ENCODE peak calls at places on chromosome X, in ten cellular contexts. E is mammary epithelial cell; P is CD4-positive, alpha-beta memory T cell; M is left lung; Z is heart right ventricle; T is naive thymus-derived CD4-positive, alpha-beta T cell; A is astrocyte; G is lung; U is sigmoid colon; R is fibroblast of lung. V is an unnamed sample. For H3K4me1 and H3K27me3, the result is how much of the 10 kb centered on the place peaks cover.

GRCh38 chrX:151754042-151754419 is 19.5 kb downstream of the CNGA2 start:
- DNase-seq in U (no peak), Z (no peak), P (no peak), M (no peak), R (peak), T (no peak), A (peak), G (no peak), E (peak), V (no peak)

GRCh38 chrX:119643696-119644095 is 37.5 kb upstream of the NKRF start:
- DNase-seq in Z (no peak), R (no peak), G (no peak), U (no peak), M (no peak), A (no peak), T (no peak), P (no peak), E (no peak), V (no peak)

GRCh38 chrX:77622233-77622632 is 163.8 kb downstream of the ATRX start:
- DNase-seq in E (no peak), G (no peak), T (no peak), Z (no peak), R (no peak), P (no peak), U (no peak), A (peak), M (no peak), V (no peak)

GRCh38 chrX:20481632-20482031 is 214.9 kb upstream of the RPS6KA3 start:
- DNase-seq in R (no peak), Z (no peak), U (no peak), M (no peak), A (no peak), G (no peak), T (no peak), E (no peak), P (no peak), V (no peak)

GRCh38 chrX:39559229-39559628 is 538.5 kb downstream of the BCOR start:
- DNase-seq in M (no peak), P (no peak), G (no peak), R (no peak), E (peak), U (no peak), Z (no peak), T (no peak), A (peak), V (no peak)

GRCh38 chrX:87392369-87392768 is 125.2 kb upstream of the KLHL4 start:
- DNase-seq in Z (no peak), E (no peak), G (no peak), M (no peak), A (no peak), U (no peak), R (no peak), P (no peak), T (no peak), V (no peak)

GRCh38 chrX:29661290-29661689 is 554.1 kb upstream of the MAGEB2 start:
- DNase-seq in T (no peak), M (no peak), Z (no peak), U (no peak), R (peak), E (peak), G (no peak), A (peak), P (no peak), V (no peak)

GRCh38 chrX:103845165-103845653 is 13.2 kb upstream of the RAB9B start:
- DNase-seq in M (peak), A (peak), U (peak), P (peak), E (peak), T (peak), R (peak), G (peak), Z (peak), V (peak)

GRCh38 chrX:118520206-118520857 is 24.7 kb downstream of the DOCK11 start:
- DNase-seq in M (no peak), U (no peak), Z (no peak), G (no peak), P (no peak), T (no peak), E (peak), A (peak), R (peak), V (no peak)

GRCh38 chrX:14409341-14409740 is 120.0 kb upstream of the GLRA2 start:
- DNase-seq in G (no peak), M (no peak), U (no peak), E (peak), Z (no peak), T (no peak), A (no peak), P (no peak), R (peak), V (no peak)

GRCh38 chrX:47772764-47773163 is 63.9 kb upstream of the ZNF81 start:
- DNase-seq in E (no peak), G (no peak), Z (no peak), A (no peak), P (no peak), R (no peak), T (no peak), M (no peak), U (no peak), V (no peak)

GRCh38 chrX:21509912-21510311 is 135.7 kb downstream of the CNKSR2 start:
- DNase-seq in U (no peak), Z (no peak), G (no peak), A (peak), R (peak), P (no peak), E (peak), T (no peak), M (no peak), V (no peak)

GRCh38 chrX:104098151-104098808 is 14.0 kb upstream of the ZCCHC18 start:
- DNase-seq in G (no peak), E (peak), U (peak), T (peak), R (peak), Z (peak), M (no peak), A (peak), P (peak), V (peak)

GRCh38 chrX:12770440-12770839 is 20.8 kb upstream of the PRPS2 start:
- DNase-seq in A (no peak), U (no peak), M (no peak), Z (no peak), G (no peak), R (peak), T (peak), E (no peak), P (peak), V (no peak)

GRCh38 chrX:56783450-56783831 is 54.4 kb downstream of the NBDY start:
- DNase-seq in A (no peak), G (peak), T (peak), M (peak), P (peak), Z (no peak), U (peak), R (no peak), E (peak), V (no peak)

GRCh38 chrX:52078133-52078532 is 9.2 kb upstream of the MAGED4B start:
- DNase-seq in U (no peak), A (no peak), M (no peak), Z (no peak), E (no peak), G (no peak), R (no peak), P (no peak), T (no peak), V (no peak)

GRCh38 chrX:103733017-103733416 is 22.3 kb downstream of the TMEM31 start:
- DNase-seq in G (no peak), M (no peak), Z (no peak), R (no peak), E (no peak), A (no peak), T (no peak), U (no peak), P (no peak), V (no peak)

GRCh38 chrX:54447461-54447860 is 7.3 kb downstream of the TSR2 start:
- DNase-seq in A (peak), M (no peak), T (no peak), E (no peak), Z (no peak), P (no peak), G (no peak), R (peak), U (no peak), V (no peak)

GRCh38 chrX:14801136-14801535 is 71.7 kb downstream of the FANCB start:
- DNase-seq in M (no peak), G (no peak), R (no peak), U (no peak), E (peak), T (no peak), A (peak), P (no peak), Z (no peak), V (no peak)

GRCh38 chrX:78650906-78651437 is 8.2 kb downstream of the RTL3 start:
- DNase-seq in A (peak), E (no peak), Z (no peak), P (peak), T (peak), U (no peak), M (no peak), G (no peak), R (peak), V (no peak)

GRCh38 chrX:104118765-104119164 is 6.4 kb downstream of the ZCCHC18 start:
- DNase-seq in M (no peak), Z (no peak), R (no peak), P (no peak), U (no peak), A (no peak), G (no peak), T (no peak), E (no peak), V (no peak)

GRCh38 chrX:13051529-13052172 is 7.2 kb upstream of the FAM9C start:
- DNase-seq in Z (peak), E (no peak), U (no peak), M (no peak), A (peak), R (peak), P (peak), G (no peak), T (peak), V (peak)

GRCh38 chrX:39903937-39904336 is 193.8 kb downstream of the BCOR start:
- DNase-seq in M (no peak), G (no peak), A (peak), T (no peak), R (no peak), U (no peak), P (no peak), E (peak), Z (no peak), V (no peak)

GRCh38 chrX:47573334-47574095 is 8.7 kb upstream of the TIMP1 start:
- DNase-seq in G (no peak), Z (peak), U (peak), P (no peak), R (peak), A (peak), E (peak), M (no peak), T (no peak), V (no peak)

GRCh38 chrX:137432609-137433008 is 133.3 kb upstream of the ZIC3 start:
- DNase-seq in G (no peak), Z (no peak), P (no peak), U (no peak), R (no peak), M (no peak), T (no peak), E (no peak), A (no peak), V (no peak)

DNA sequence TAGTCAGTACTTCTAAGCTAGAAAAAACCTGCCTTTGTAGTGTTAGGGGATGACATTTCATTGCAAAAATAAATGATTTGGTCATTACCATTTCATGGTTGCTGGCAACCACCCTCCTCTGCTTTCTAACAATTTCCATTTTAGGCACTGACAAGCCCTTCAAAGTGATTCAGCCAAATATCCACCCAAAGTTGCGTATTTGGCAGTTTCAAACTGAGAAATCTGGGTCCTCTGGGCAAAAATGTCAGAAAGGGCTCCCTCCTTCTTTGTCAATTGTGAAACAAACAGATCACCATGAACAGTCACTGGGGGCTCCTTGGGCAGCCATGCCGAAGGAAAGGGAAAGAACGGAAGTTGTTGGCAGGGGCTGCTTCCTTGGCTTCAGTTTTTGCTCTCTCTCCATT is 33.0 kb downstream of the PLAC1 start:
- DNase-seq in U (no peak), A (peak), R (peak), P (no peak), M (no peak), E (no peak), Z (no peak), T (no peak), G (no peak), V (no peak)
- H3K27ac ChIP-seq in U (no peak), A (no peak), R (no peak), P (no peak), M (no peak), E (no peak), Z (no peak), T (no peak), G (no peak), V (no peak)

DNA sequence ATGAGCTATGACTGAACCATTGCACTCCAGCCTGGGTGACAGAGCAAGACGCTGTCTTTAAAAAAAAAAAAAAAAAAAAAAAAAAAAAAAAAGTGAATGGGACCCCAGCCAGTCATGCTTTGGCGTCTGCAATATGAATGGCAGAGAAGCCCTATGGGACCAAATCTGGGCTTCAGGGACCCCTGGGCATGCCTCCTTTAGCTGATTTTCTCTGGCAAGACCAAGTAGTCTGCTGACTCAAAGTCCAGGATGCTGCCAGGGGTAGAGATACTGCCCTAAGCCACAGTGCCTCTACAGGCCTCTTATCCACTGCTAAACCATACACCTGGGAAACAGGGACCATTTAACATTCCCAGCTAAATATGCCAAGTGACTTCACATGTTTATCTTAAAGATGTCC is 6.0 kb downstream of the RPS4X start:
- DNase-seq in A (no peak), G (no peak), P (no peak), T (no peak), M (no peak), E (no peak), R (no peak), Z (no peak), U (no peak), V (no peak)
- H3K4me1 ChIP-seq in A (half or more), G (under half), P (under half), T (under half), M (under half), E (half or more), R (under half), Z (under half), U (under half), V (under half)

GRCh38 chrX:49300703-49301102 is 2.7 kb upstream of the GAGE10 start:
- DNase-seq in U (no peak), Z (no peak), G (no peak), M (no peak), P (no peak), T (no peak), A (no peak), E (no peak), R (no peak), V (no peak)
- H3K27me3 ChIP-seq in U (under half), Z (under half), G (under half), M (under half), P (under half), T (under half), A (under half), E (under half), R (under half), V (under half)

DNA sequence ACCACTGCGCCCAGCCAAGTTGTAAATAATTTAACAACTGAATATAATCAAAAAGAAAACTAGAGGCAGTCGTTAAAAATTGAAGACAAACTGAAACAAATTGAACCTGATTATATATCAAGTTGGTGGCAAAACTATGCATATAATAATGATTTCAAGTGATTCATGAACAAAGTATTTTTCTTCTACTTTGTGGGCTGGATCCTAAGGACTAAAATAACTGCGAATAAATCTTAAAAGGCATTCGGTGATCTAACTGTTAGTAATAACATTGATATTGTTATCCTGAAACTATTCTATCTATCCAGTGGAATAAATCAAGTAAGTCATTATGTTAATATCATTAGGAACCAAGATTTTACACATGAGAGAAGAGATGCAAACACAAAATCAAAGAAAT is 21.2 kb upstream of the USP9X start:
- DNase-seq in P (no peak), E (peak), Z (no peak), A (peak), G (no peak), T (no peak), R (peak), M (no peak), U (no peak), V (no peak)
- H3K27ac ChIP-seq in P (no peak), E (no peak), Z (no peak), A (peak), G (no peak), T (no peak), R (no peak), M (no peak), U (no peak), V (no peak)

GRCh38 chrX:1597345-1598020 is 6.1 kb downstream of the AKAP17A start:
- DNase-seq in U (no peak), Z (no peak), P (no peak), M (no peak), T (no peak), A (no peak), E (no peak), G (no peak), R (no peak), V (no peak)

GRCh38 chrX:1595711-1596060 is 4.3 kb downstream of the AKAP17A start:
- DNase-seq in Z (no peak), E (no peak), A (no peak), P (no peak), M (no peak), R (no peak), U (no peak), T (no peak), G (no peak), V (no peak)

GRCh38 chrX:1598021-1598875 is 6.8 kb downstream of the AKAP17A start:
- DNase-seq in T (no peak), U (no peak), R (no peak), P (no peak), G (no peak), E (no peak), Z (no peak), A (no peak), M (no peak), V (peak)

GRCh38 chrX:1598876-1599790 is 7.7 kb downstream of the AKAP17A start:
- DNase-seq in A (no peak), Z (no peak), U (no peak), G (no peak), M (no peak), E (no peak), T (no peak), R (no peak), P (no peak), V (peak)

GRCh38 chrX:1596676-1597344 is 5.4 kb downstream of the AKAP17A start:
- DNase-seq in U (no peak), A (no peak), R (no peak), Z (no peak), M (no peak), G (no peak), E (no peak), T (no peak), P (no peak), V (no peak)
- H3K4me1 ChIP-seq in U (under half), A (under half), R (under half), Z (under half), M (under half), G (under half), E (under half), T (under half), P (under half), V (under half)

GRCh38 chrX:70525733-70526132 is 81.1 kb downstream of the DLG3 start:
- DNase-seq in Z (no peak), E (no peak), P (no peak), U (no peak), A (no peak), G (peak), R (no peak), T (no peak), M (peak), V (no peak)

GRCh38 chrX:70527610-70528009 is 83.0 kb downstream of the DLG3 start:
- DNase-seq in E (no peak), P (no peak), G (no peak), U (no peak), Z (no peak), R (no peak), T (no peak), M (no peak), A (no peak), V (no peak)

DNA sequence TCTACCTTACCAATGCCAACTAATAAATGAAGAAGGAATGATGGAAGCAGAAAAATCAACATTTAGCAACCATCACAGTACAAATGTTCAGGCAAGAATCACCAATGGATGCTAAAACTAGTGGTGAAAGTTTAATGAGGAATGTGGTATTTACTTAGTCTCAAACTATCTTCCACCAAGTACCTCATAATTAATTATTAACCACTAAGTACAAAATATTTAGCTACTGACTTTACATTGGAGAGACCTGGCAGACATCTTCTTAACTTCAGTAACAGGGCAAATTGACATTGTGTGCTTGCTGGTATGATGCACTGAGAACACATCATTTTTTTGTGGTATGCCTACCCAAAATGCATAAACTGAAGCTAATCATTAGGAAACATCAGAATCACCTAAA is 82.4 kb downstream of the DLG3 start:
- DNase-seq in A (no peak), U (no peak), M (no peak), R (no peak), P (no peak), Z (no peak), T (no peak), G (no peak), E (no peak), V (no peak)
- H3K27me3 ChIP-seq in A (under half), U (under half), M (under half), R (under half), P (under half), Z (under half), T (under half), G (under half), E (under half), V (under half)

GRCh38 chrX:16658284-16658683 is 8.3 kb downstream of the S100G start:
- DNase-seq in Z (no peak), T (no peak), E (peak), R (peak), P (no peak), M (no peak), G (no peak), A (peak), U (no peak), V (no peak)
- H3K27ac ChIP-seq in Z (no peak), T (no peak), E (no peak), R (no peak), P (no peak), M (no peak), G (no peak), A (peak), U (no peak), V (no peak)

GRCh38 chrX:25018682-25019081 is 2.9 kb upstream of the ARX start:
- DNase-seq in E (no peak), A (no peak), T (no peak), M (no peak), P (no peak), Z (no peak), R (no peak), U (no peak), G (no peak), V (no peak)
- H3K4me1 ChIP-seq in E (under half), A (under half), T (under half), M (under half), P (under half), Z (under half), R (under half), U (under half), G (under half), V (under half)

GRCh38 chrX:130990723-130991122 is 67.4 kb upstream of the ARHGAP36 start:
- DNase-seq in A (no peak), M (no peak), T (no peak), U (no peak), R (no peak), Z (no peak), P (no peak), G (no peak), E (no peak), V (no peak)
- H3K27me3 ChIP-seq in A (under half), M (under half), T (under half), U (under half), R (under half), Z (under half), P (under half), G (under half), E (under half), V (under half)

V was measured in CD8-positive, alpha-beta T cell.